ENCODE peak calls at places on chromosomes 5 and 9, in five cellular contexts. I, C, T, U and H are unnamed samples.

GRCh38 chr5:110865400-110866094 is 126.7 kb downstream of the SLC25A46 start:
- DNase-seq in I (peak; percentile 49), C (peak; percentile 25), T (peak; percentile 28), U (no peak), H (peak; percentile 49)

GRCh38 chr5:54517174-54517511 is 416 bp upstream of the SNX18 start:
- DNase-seq in I (no peak), C (no peak), T (no peak), U (no peak), H (no peak)

GRCh38 chr5:67636091-67636490 is 439.5 kb upstream of the CD180 start:
- DNase-seq in I (no peak), C (no peak), T (no peak), U (no peak), H (no peak)

GRCh38 chr5:23490993-23491392 is 16.4 kb upstream of the PRDM9 start:
- DNase-seq in I (no peak), C (no peak), T (no peak), U (no peak), H (no peak)

GRCh38 chr9:76588320-76588719 is 129.3 kb downstream of the GCNT1 start:
- DNase-seq in I (no peak), C (no peak), T (no peak), U (no peak), H (no peak)

GRCh38 chr9:22124263-22125011 is 115.3 kb upstream of the CDKN2B start:
- DNase-seq in I (no peak), C (no peak), T (no peak), U (no peak), H (peak; percentile 87)

GRCh38 chr9:36158122-36158521 is 11.1 kb upstream of the CCIN start:
- DNase-seq in I (no peak), C (no peak), T (no peak), U (no peak), H (no peak)

GRCh38 chr9:129476821-129477611 is 143.9 kb downstream of the C9orf50 start:
- DNase-seq in I (no peak), C (no peak), T (peak; percentile 61), U (no peak), H (no peak)

GRCh38 chr5:96381526-96381925 is 51.5 kb downstream of the PCSK1 start:
- DNase-seq in I (no peak), C (no peak), T (peak; percentile 72), U (no peak), H (no peak)

GRCh38 chr9:89793124-89793495 is 188.3 kb downstream of the GADD45G start:
- DNase-seq in I (no peak), C (no peak), T (no peak), U (no peak), H (no peak)

GRCh38 chr5:41334758-41335157 is 121.4 kb upstream of the C6 start:
- DNase-seq in I (no peak), C (peak; percentile 13), T (no peak), U (no peak), H (no peak)

GRCh38 chr5:50439221-50439620 is 1.9 kb downstream of the EMB start:
- DNase-seq in I (no peak), C (no peak), T (no peak), U (no peak), H (no peak)
- TF ChIP-seq SUZ12 in I (no peak), C (no peak), T (no peak), U (no peak), H (no peak)

DNA sequence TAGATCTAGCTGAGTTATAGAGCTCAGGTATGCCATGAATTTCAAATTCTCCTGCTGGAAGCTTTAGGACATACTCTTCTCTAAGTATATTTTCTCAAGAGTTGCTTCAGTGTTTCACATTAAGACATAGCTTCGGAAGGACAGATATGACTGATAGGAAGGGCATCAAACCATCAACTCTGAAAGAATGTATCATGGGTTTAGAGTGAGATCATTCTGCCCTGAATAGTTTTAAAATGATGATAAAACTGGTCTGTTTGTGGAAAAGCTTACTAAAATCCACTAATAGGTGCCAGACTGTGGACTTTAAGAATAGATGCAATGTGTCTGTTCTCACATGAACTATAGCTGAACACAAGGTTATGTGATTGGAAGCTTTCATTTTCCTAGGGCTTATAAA is 8.4 kb downstream of the SPEF2 start:
- DNase-seq in I (no peak), C (no peak), T (no peak), U (no peak), H (no peak)
- TF ChIP-seq SUZ12 in I (no peak), C (no peak), T (no peak), U (no peak), H (no peak)

GRCh38 chr5:149030392-149030791 is 32.5 kb downstream of the SH3TC2 start:
- DNase-seq in I (no peak), C (no peak), T (no peak), U (no peak), H (no peak)

GRCh38 chr5:149030838-149031397 is 31.9 kb downstream of the SH3TC2 start:
- DNase-seq in I (no peak), C (no peak), T (no peak), U (no peak), H (no peak)

GRCh38 chr5:149027636-149028035 is 35.2 kb downstream of the SH3TC2 start:
- DNase-seq in I (no peak), C (no peak), T (no peak), U (no peak), H (no peak)

GRCh38 chr5:149028161-149028560 is 34.7 kb downstream of the SH3TC2 start:
- DNase-seq in I (no peak), C (no peak), T (no peak), U (no peak), H (no peak)

GRCh38 chr5:149028984-149029383 is 33.9 kb downstream of the SH3TC2 start:
- DNase-seq in I (no peak), C (no peak), T (no peak), U (no peak), H (no peak)
- TF ChIP-seq SUZ12 in I (no peak), C (no peak), T (no peak), U (no peak), H (no peak)

DNA sequence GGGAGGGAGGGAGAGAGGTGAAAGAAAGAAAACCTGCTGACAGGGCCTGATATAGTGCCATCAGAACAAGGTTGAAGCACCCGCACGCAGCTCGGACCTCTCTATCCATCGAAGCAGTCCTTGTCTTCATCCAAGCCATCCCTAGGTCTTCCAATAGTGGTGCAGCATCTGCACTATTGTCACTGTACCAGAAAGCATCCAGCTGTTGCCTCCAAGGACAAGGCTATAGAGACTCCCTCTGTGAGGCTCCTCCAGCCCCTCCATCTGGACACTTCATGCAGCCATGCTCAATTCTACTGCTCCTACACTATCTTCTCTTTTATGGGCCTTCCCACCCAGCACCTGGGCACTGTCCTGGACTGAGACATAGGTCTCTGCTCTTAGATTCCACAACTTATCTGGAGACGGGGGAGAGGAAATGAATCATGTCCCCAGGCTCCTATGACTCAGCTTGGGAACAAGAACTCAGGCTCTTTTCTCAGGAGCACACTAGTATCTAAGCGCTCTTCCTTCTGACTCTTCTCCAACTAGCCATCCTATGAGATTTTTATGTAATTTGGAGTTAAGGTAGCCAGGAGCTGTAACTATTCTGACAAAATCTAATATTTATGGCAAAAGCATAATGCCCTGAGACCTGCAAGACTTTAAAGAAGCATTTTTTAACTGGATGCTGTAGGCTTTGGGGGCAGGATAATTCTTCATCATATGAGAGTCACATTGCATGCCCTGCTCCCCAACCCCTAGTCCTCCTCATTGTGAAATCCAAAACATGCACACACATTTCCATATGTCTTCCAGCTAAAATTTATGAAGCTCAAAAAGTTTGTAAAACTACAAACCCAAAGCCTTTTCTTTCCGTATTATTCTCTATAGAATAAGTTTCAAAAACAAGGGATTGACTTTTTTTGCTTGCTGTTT is 446.8 kb downstream of the CCDC171 start:
- DNase-seq in I (no peak), C (no peak), T (no peak), U (no peak), H (no peak)
- TF ChIP-seq SUZ12 in I (no peak), C (no peak), T (no peak), U (no peak), H (no peak)